ENCODE peak calls at places on chromosomes 2 and 18, in eight cellular contexts. One of them, this sample, is unnamed.

GRCh38 chr18:79801641-79802040 is 3.9 kb downstream of the KCNG2 start:
- DNase-seq in AG04449: no peak
- DNase-seq in foreskin keratinocyte: no peak
- DNase-seq in pancreas: no peak
- DNase-seq in AG08396: no peak
- DNase-seq in activated CD4-positive, alpha-beta T cell treated with anti-CD3 and anti-CD28 coated beads for 24 hours: no peak
- DNase-seq in left ventricle myocardium inferior: no peak
- DNase-seq in activated T-helper 1 cell treated with anti-CD3 and anti-CD28 coated beads, Interleukin-2, amount 50 U/mL, for 16 hours: no peak
- DNase-seq in this sample: no peak

GRCh38 chr2:241218131-241219029 is 29.9 kb downstream of the ANO7 start:
- DNase-seq in AG04449: no peak
- DNase-seq in foreskin keratinocyte: no peak
- DNase-seq in pancreas: peak
- DNase-seq in AG08396: peak
- DNase-seq in activated CD4-positive, alpha-beta T cell treated with anti-CD3 and anti-CD28 coated beads for 24 hours: no peak
- DNase-seq in left ventricle myocardium inferior: peak
- DNase-seq in activated T-helper 1 cell treated with anti-CD3 and anti-CD28 coated beads, Interleukin-2, amount 50 U/mL, for 16 hours: no peak
- DNase-seq in this sample: no peak

GRCh38 chr2:46239847-46240181 is 57.4 kb upstream of the EPAS1 start:
- DNase-seq in AG04449: no peak
- DNase-seq in foreskin keratinocyte: no peak
- DNase-seq in pancreas: no peak
- DNase-seq in AG08396: no peak
- DNase-seq in activated CD4-positive, alpha-beta T cell treated with anti-CD3 and anti-CD28 coated beads for 24 hours: peak
- DNase-seq in left ventricle myocardium inferior: no peak
- DNase-seq in activated T-helper 1 cell treated with anti-CD3 and anti-CD28 coated beads, Interleukin-2, amount 50 U/mL, for 16 hours: peak
- DNase-seq in this sample: no peak

GRCh38 chr2:240569998-240570530 is 1.8 kb downstream of the RNPEPL1 start:
- DNase-seq in AG04449: no peak
- DNase-seq in foreskin keratinocyte: no peak
- DNase-seq in pancreas: peak
- DNase-seq in AG08396: no peak
- DNase-seq in activated CD4-positive, alpha-beta T cell treated with anti-CD3 and anti-CD28 coated beads for 24 hours: no peak
- DNase-seq in left ventricle myocardium inferior: no peak
- DNase-seq in activated T-helper 1 cell treated with anti-CD3 and anti-CD28 coated beads, Interleukin-2, amount 50 U/mL, for 16 hours: no peak
- DNase-seq in this sample: no peak

GRCh38 chr18:49849331-49850217 is 36.2 kb upstream of the ACAA2 start:
- DNase-seq in AG04449: no peak
- DNase-seq in foreskin keratinocyte: peak
- DNase-seq in pancreas: no peak
- DNase-seq in AG08396: peak
- DNase-seq in activated CD4-positive, alpha-beta T cell treated with anti-CD3 and anti-CD28 coated beads for 24 hours: no peak
- DNase-seq in left ventricle myocardium inferior: peak
- DNase-seq in activated T-helper 1 cell treated with anti-CD3 and anti-CD28 coated beads, Interleukin-2, amount 50 U/mL, for 16 hours: no peak
- DNase-seq in this sample: peak

GRCh38 chr2:64277101-64277849 is 133.1 kb upstream of the PELI1 start:
- DNase-seq in AG04449: no peak
- DNase-seq in foreskin keratinocyte: peak
- DNase-seq in pancreas: no peak
- DNase-seq in AG08396: no peak
- DNase-seq in activated CD4-positive, alpha-beta T cell treated with anti-CD3 and anti-CD28 coated beads for 24 hours: no peak
- DNase-seq in left ventricle myocardium inferior: no peak
- DNase-seq in activated T-helper 1 cell treated with anti-CD3 and anti-CD28 coated beads, Interleukin-2, amount 50 U/mL, for 16 hours: no peak
- DNase-seq in this sample: no peak

GRCh38 chr2:59734743-59735142 is 818.7 kb downstream of the BCL11A start:
- DNase-seq in AG04449: no peak
- DNase-seq in foreskin keratinocyte: no peak
- DNase-seq in pancreas: no peak
- DNase-seq in AG08396: no peak
- DNase-seq in activated CD4-positive, alpha-beta T cell treated with anti-CD3 and anti-CD28 coated beads for 24 hours: no peak
- DNase-seq in left ventricle myocardium inferior: no peak
- DNase-seq in activated T-helper 1 cell treated with anti-CD3 and anti-CD28 coated beads, Interleukin-2, amount 50 U/mL, for 16 hours: no peak
- DNase-seq in this sample: no peak

GRCh38 chr2:238169021-238169707 is 10.4 kb downstream of the ERFE start:
- DNase-seq in AG04449: peak
- DNase-seq in foreskin keratinocyte: no peak
- DNase-seq in pancreas: no peak
- DNase-seq in AG08396: peak
- DNase-seq in activated CD4-positive, alpha-beta T cell treated with anti-CD3 and anti-CD28 coated beads for 24 hours: no peak
- DNase-seq in left ventricle myocardium inferior: peak
- DNase-seq in activated T-helper 1 cell treated with anti-CD3 and anti-CD28 coated beads, Interleukin-2, amount 50 U/mL, for 16 hours: no peak
- DNase-seq in this sample: no peak

GRCh38 chr2:8805278-8806045 is 32.0 kb downstream of the KIDINS220 start:
- DNase-seq in AG04449: no peak
- DNase-seq in foreskin keratinocyte: no peak
- DNase-seq in pancreas: no peak
- DNase-seq in AG08396: no peak
- DNase-seq in activated CD4-positive, alpha-beta T cell treated with anti-CD3 and anti-CD28 coated beads for 24 hours: no peak
- DNase-seq in left ventricle myocardium inferior: peak
- DNase-seq in activated T-helper 1 cell treated with anti-CD3 and anti-CD28 coated beads, Interleukin-2, amount 50 U/mL, for 16 hours: no peak
- DNase-seq in this sample: no peak

GRCh38 chr2:207260021-207260420 is 94.3 kb upstream of the KLF7 start:
- DNase-seq in AG04449: no peak
- DNase-seq in foreskin keratinocyte: no peak
- DNase-seq in pancreas: no peak
- DNase-seq in AG08396: no peak
- DNase-seq in activated CD4-positive, alpha-beta T cell treated with anti-CD3 and anti-CD28 coated beads for 24 hours: no peak
- DNase-seq in left ventricle myocardium inferior: no peak
- DNase-seq in activated T-helper 1 cell treated with anti-CD3 and anti-CD28 coated beads, Interleukin-2, amount 50 U/mL, for 16 hours: no peak
- DNase-seq in this sample: no peak

GRCh38 chr2:178700922-178701342 is 106.3 kb downstream of the TTN start:
- DNase-seq in AG04449: no peak
- DNase-seq in foreskin keratinocyte: no peak
- DNase-seq in pancreas: no peak
- DNase-seq in AG08396: peak
- DNase-seq in activated CD4-positive, alpha-beta T cell treated with anti-CD3 and anti-CD28 coated beads for 24 hours: no peak
- DNase-seq in left ventricle myocardium inferior: no peak
- DNase-seq in activated T-helper 1 cell treated with anti-CD3 and anti-CD28 coated beads, Interleukin-2, amount 50 U/mL, for 16 hours: no peak
- DNase-seq in this sample: peak

GRCh38 chr2:54560146-54560881 is 104.2 kb downstream of the SPTBN1 start:
- DNase-seq in AG04449: no peak
- DNase-seq in foreskin keratinocyte: peak
- DNase-seq in pancreas: no peak
- DNase-seq in AG08396: peak
- DNase-seq in activated CD4-positive, alpha-beta T cell treated with anti-CD3 and anti-CD28 coated beads for 24 hours: no peak
- DNase-seq in left ventricle myocardium inferior: no peak
- DNase-seq in activated T-helper 1 cell treated with anti-CD3 and anti-CD28 coated beads, Interleukin-2, amount 50 U/mL, for 16 hours: no peak
- DNase-seq in this sample: peak

GRCh38 chr2:237026981-237027711 is 58.5 kb upstream of the COPS8 start:
- DNase-seq in AG04449: peak
- DNase-seq in foreskin keratinocyte: peak
- DNase-seq in pancreas: peak
- DNase-seq in AG08396: peak
- DNase-seq in activated CD4-positive, alpha-beta T cell treated with anti-CD3 and anti-CD28 coated beads for 24 hours: no peak
- DNase-seq in left ventricle myocardium inferior: peak
- DNase-seq in activated T-helper 1 cell treated with anti-CD3 and anti-CD28 coated beads, Interleukin-2, amount 50 U/mL, for 16 hours: no peak
- DNase-seq in this sample: peak